ENCODE peak calls at places on chromosomes 12 and 14, in six cellular contexts. V is stomach, R is cardiac fibroblast, Z is esophagus squamous epithelium, P is tibial artery, D is K562. K is an unnamed sample.

GRCh38 chr12:5254703-5255102 is 177.2 kb upstream of the NTF3 start:
- DNase-seq in V (no peak), R (no peak), Z (no peak), P (peak; percentile 51), D (no peak), K (no peak)

GRCh38 chr14:54803926-54804719 is 98.5 kb downstream of the GCH1 start:
- DNase-seq in V (no peak), R (no peak), Z (no peak), P (no peak), D (no peak), K (no peak)

GRCh38 chr14:79949906-79950305 is 261.4 kb downstream of the DIO2 start:
- DNase-seq in V (no peak), R (peak; percentile 13), Z (no peak), P (no peak), D (no peak), K (no peak)

GRCh38 chr12:116406529-116406928 is 129.0 kb upstream of the MED13L start:
- DNase-seq in V (peak; percentile 48), R (peak; percentile 96), Z (no peak), P (peak; percentile 98), D (peak; percentile 55), K (peak; percentile 97)

GRCh38 chr12:47876404-47876960 is 28.3 kb downstream of the VDR start:
- DNase-seq in V (no peak), R (no peak), Z (no peak), P (no peak), D (no peak), K (no peak)

GRCh38 chr12:31603546-31604009 is 12.6 kb upstream of the DENND5B start:
- DNase-seq in V (no peak), R (no peak), Z (no peak), P (no peak), D (no peak), K (no peak)

GRCh38 chr12:26857465-26858176 is 24.6 kb upstream of the ITPR2 start:
- DNase-seq in V (no peak), R (peak; percentile 5), Z (no peak), P (no peak), D (peak; percentile 11), K (no peak)

GRCh38 chr12:127944211-127944899 is 322.6 kb upstream of the TMEM132C start:
- DNase-seq in V (no peak), R (no peak), Z (no peak), P (no peak), D (no peak), K (no peak)

GRCh38 chr12:31245822-31246469 is 80.0 kb downstream of the SINHCAF start:
- DNase-seq in V (no peak), R (peak; percentile 23), Z (no peak), P (no peak), D (peak; percentile 62), K (no peak)

GRCh38 chr12:93302331-93303229 is 75.1 kb upstream of the NUDT4 start:
- DNase-seq in V (no peak), R (peak; percentile 88), Z (no peak), P (peak; percentile 42), D (peak; percentile 76), K (no peak)

GRCh38 chr14:44453433-44454171 is 53.5 kb downstream of the FSCB start:
- DNase-seq in V (no peak), R (no peak), Z (no peak), P (no peak), D (no peak), K (no peak)

GRCh38 chr12:72246370-72246769 is 25.8 kb upstream of the TRHDE start:
- DNase-seq in V (no peak), R (no peak), Z (no peak), P (no peak), D (no peak), K (no peak)

GRCh38 chr12:119601877-119602536 is 8.4 kb downstream of the TMEM233 start:
- DNase-seq in V (no peak), R (no peak), Z (no peak), P (no peak), D (peak; percentile 18), K (no peak)

GRCh38 chr12:15856097-15856982 is 25.8 kb upstream of the STRAP start:
- DNase-seq in V (peak; percentile 38), R (peak; percentile 89), Z (no peak), P (peak; percentile 36), D (peak; percentile 51), K (peak; percentile 77)

GRCh38 chr12:53103860-53104305 is 597 bp downstream of the SOAT2 start:
- DNase-seq in V (no peak), R (no peak), Z (no peak), P (no peak), D (peak; percentile 49), K (no peak)

GRCh38 chr14:75885829-75886228 is 96.0 kb downstream of the TGFB3 start:
- DNase-seq in V (no peak), R (peak; percentile 77), Z (no peak), P (peak; percentile 35), D (no peak), K (no peak)

GRCh38 chr12:46357438-46358324 is 14.9 kb downstream of the SLC38A2 start:
- DNase-seq in V (no peak), R (peak; percentile 88), Z (no peak), P (no peak), D (no peak), K (no peak)

GRCh38 chr14:101541063-101541462 is 20.2 kb upstream of the DIO3 start:
- DNase-seq in V (no peak), R (no peak), Z (no peak), P (no peak), D (no peak), K (no peak)

GRCh38 chr14:104876251-104876699 is 11.2 kb downstream of the CEP170B start:
- DNase-seq in V (no peak), R (peak; percentile 53), Z (no peak), P (no peak), D (peak; percentile 53), K (no peak)

GRCh38 chr14:103393687-103394626 is 8.7 kb downstream of the MARK3 start:
- DNase-seq in V (no peak), R (peak; percentile 62), Z (no peak), P (no peak), D (peak; percentile 88), K (no peak)

GRCh38 chr12:113359939-113360748 is 1.8 kb downstream of the PLBD2 start:
- DNase-seq in V (no peak), R (peak; percentile 21), Z (no peak), P (no peak), D (no peak), K (no peak)

GRCh38 chr12:23368590-23368989 is 580.9 kb downstream of the SOX5 start:
- DNase-seq in V (no peak), R (no peak), Z (no peak), P (no peak), D (no peak), K (no peak)

DNA sequence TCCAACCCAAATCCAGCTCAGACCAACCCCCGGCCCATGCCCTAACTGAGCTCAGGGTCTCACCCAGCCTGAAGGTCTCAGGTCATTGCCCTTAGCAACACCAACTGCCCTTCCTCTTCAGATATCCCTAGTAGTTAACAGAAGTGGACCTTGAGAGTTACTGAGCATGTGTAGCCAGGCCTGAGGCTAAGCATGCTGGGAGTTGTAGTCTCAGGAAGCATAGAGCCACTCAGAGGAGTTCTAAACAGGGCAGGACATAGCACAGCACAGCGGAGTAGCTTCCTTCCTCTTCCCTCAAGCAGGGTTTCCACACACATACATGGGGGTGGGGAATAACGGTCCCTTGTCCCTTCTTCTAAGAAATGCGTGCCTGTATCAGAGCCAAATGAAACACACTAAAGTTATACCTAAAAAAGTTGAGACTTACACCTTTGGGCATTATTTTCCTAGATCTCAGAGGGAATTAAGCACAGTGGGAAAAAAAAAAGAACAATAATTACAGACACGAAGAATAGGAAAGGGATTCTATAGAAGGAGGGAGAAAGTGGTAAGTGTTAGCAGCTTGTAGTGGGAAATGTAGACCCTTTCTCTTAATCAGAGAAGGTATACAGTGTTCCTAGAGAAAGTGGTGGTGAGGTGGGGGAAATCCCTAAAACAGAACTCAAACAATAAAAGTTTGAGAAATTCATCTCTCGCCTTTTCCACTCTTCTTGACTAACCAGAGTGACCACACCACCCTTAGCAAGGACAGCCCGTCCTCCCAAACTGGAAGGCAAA is 4.4 kb downstream of the KMT2D start:
- DNase-seq in V (peak; percentile 56), R (peak; percentile 89), Z (peak; percentile 23), P (peak; percentile 75), D (peak; percentile 87), K (peak; percentile 33)
- H3K4me3 ChIP-seq in V (peak overlapping the region; percentile 80), R (peak overlapping the region; percentile 5), Z (peak overlapping the region; percentile 85), P (no peak overlapping the region), D (peak overlapping the region; percentile 94), K (peak overlapping the region; percentile 96)

GRCh38 chr14:90580381-90581335 is 183.8 kb downstream of the CALM1 start:
- DNase-seq in V (no peak), R (no peak), Z (no peak), P (no peak), D (peak; percentile 30), K (no peak)
- TF ChIP-seq CTCF in V (no peak), R (no peak), Z (no peak), P (no peak), D (no peak), K (no peak)

GRCh38 chr14:97412933-97413574 is 615.9 kb downstream of the VRK1 start:
- DNase-seq in V (no peak), R (no peak), Z (no peak), P (no peak), D (no peak), K (no peak)

GRCh38 chr14:97413991-97414717 is 617.0 kb downstream of the VRK1 start:
- DNase-seq in V (no peak), R (no peak), Z (no peak), P (no peak), D (no peak), K (no peak)

GRCh38 chr14:97415907-97416306 is 618.7 kb downstream of the VRK1 start:
- DNase-seq in V (no peak), R (no peak), Z (no peak), P (no peak), D (no peak), K (no peak)

GRCh38 chr14:97416550-97416949 is 619.4 kb downstream of the VRK1 start:
- DNase-seq in V (no peak), R (no peak), Z (no peak), P (no peak), D (no peak), K (no peak)

GRCh38 chr14:97414718-97415098 is 617.5 kb downstream of the VRK1 start:
- DNase-seq in V (no peak), R (no peak), Z (no peak), P (no peak), D (no peak), K (no peak)
- H3K4me3 ChIP-seq in V (no peak overlapping the region), R (no peak overlapping the region), Z (no peak overlapping the region), P (no peak overlapping the region), D (no peak overlapping the region), K (no peak overlapping the region)

DNA sequence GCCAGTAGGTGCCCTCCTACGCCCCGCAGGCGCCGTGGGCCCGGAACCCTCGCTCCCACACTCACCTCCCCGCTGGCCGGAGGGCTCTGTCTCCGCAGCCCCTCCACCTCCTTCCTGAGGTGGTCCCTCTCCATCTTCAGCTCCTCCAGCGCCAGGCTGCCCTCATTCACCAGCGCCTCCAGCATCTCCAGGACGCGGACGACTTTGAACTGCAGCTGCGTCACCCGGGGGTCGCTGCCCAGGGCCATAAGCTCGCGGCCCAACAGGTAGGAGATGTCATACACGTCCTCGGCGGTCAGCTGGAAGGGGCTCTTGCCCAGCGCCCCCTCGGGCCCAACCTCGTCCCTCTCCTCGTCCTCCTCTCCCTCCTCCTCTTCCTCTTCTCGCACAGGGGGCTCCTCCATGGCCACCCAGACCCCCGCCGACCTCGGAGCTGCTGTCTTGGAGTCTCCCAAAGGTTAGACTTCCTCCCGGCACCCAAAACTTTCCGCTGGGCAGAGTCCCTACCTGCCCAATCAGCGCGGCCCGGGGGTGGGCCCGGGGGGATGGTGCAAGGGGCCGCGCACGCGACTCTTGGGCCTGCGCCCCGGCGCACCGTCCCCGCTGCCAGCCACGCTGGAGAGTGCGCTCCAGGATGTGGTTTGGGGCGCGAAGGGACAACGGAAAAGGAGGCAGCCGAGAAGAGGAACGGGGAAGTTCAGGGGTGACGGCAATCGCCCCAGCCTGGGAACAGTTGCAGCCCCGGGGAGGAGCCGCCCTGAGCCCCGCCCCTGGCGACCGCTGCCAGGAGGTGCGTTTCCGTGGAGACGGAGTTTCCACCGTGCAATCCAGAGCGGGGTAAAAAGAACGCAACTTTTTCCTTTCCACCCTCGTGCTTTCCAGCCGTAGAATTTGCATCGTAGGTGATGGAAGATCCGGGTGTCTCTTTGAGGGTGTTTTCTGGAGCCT is at the start of gene RILPL2:
- DNase-seq in V (peak; percentile 91), R (peak; percentile 88), Z (peak; percentile 53), P (peak; percentile 92), D (peak; percentile 86), K (peak; percentile 79)
- TF ChIP-seq CTCF in V (no peak), R (no peak), Z (no peak), P (peak; percentile 33), D (no peak), K (no peak)

K was measured in ascending aorta.